ENCODE peak calls at places on chromosomes 4 and X, in eight cellular contexts. One of them, this sample, is unnamed.

GRCh38 chr4:180798016-180798574 is 1445.1 kb upstream of the TENM3 start:
- DNase-seq in cardiac muscle cell: no peak
- DNase-seq in thyroid gland: no peak
- DNase-seq in fibroblast of the aortic adventitia: no peak
- DNase-seq in WTC11: no peak
- DNase-seq in coronary artery: no peak
- DNase-seq in heart left ventricle: no peak
- DNase-seq in cardiac fibroblast: no peak
- DNase-seq in this sample: no peak

GRCh38 chr4:30721353-30722091 is 1.4 kb downstream of the PCDH7 start:
- DNase-seq in cardiac muscle cell: peak; percentile 79
- DNase-seq in thyroid gland: peak; percentile 63
- DNase-seq in fibroblast of the aortic adventitia: peak; percentile 43
- DNase-seq in WTC11: peak; percentile 63
- DNase-seq in coronary artery: no peak
- DNase-seq in heart left ventricle: peak; percentile 25
- DNase-seq in cardiac fibroblast: peak; percentile 53
- DNase-seq in this sample: peak; percentile 78

GRCh38 chr4:2814627-2815026 is 21.7 kb downstream of the SH3BP2 start:
- DNase-seq in cardiac muscle cell: no peak
- DNase-seq in thyroid gland: no peak
- DNase-seq in fibroblast of the aortic adventitia: no peak
- DNase-seq in WTC11: no peak
- DNase-seq in coronary artery: no peak
- DNase-seq in heart left ventricle: no peak
- DNase-seq in cardiac fibroblast: no peak
- DNase-seq in this sample: no peak

GRCh38 chr4:121784401-121784800 is 16.7 kb upstream of the EXOSC9 start:
- DNase-seq in cardiac muscle cell: no peak
- DNase-seq in thyroid gland: no peak
- DNase-seq in fibroblast of the aortic adventitia: no peak
- DNase-seq in WTC11: no peak
- DNase-seq in coronary artery: no peak
- DNase-seq in heart left ventricle: no peak
- DNase-seq in cardiac fibroblast: no peak
- DNase-seq in this sample: no peak

GRCh38 chr4:1492636-1493539 is 86.6 kb upstream of the NKX1-1 start:
- DNase-seq in cardiac muscle cell: no peak
- DNase-seq in thyroid gland: no peak
- DNase-seq in fibroblast of the aortic adventitia: no peak
- DNase-seq in WTC11: peak; percentile 8
- DNase-seq in coronary artery: no peak
- DNase-seq in heart left ventricle: no peak
- DNase-seq in cardiac fibroblast: no peak
- DNase-seq in this sample: no peak

GRCh38 chr4:137310156-137310555 is 222.1 kb downstream of the PCDH18 start:
- DNase-seq in cardiac muscle cell: no peak
- DNase-seq in thyroid gland: no peak
- DNase-seq in fibroblast of the aortic adventitia: peak; percentile 84
- DNase-seq in WTC11: no peak
- DNase-seq in coronary artery: no peak
- DNase-seq in heart left ventricle: no peak
- DNase-seq in cardiac fibroblast: peak; percentile 30
- DNase-seq in this sample: no peak

GRCh38 chrX:41377624-41378023 is 43.7 kb downstream of the DDX3X start:
- DNase-seq in cardiac muscle cell: no peak
- DNase-seq in thyroid gland: no peak
- DNase-seq in fibroblast of the aortic adventitia: no peak
- DNase-seq in WTC11: no peak
- DNase-seq in coronary artery: no peak
- DNase-seq in heart left ventricle: no peak
- DNase-seq in cardiac fibroblast: no peak
- DNase-seq in this sample: no peak

GRCh38 chrX:154096140-154097002 is 1.1 kb downstream of the MECP2 start:
- DNase-seq in cardiac muscle cell: peak; percentile 27
- DNase-seq in thyroid gland: peak; percentile 23
- DNase-seq in fibroblast of the aortic adventitia: peak; percentile 39
- DNase-seq in WTC11: no peak
- DNase-seq in coronary artery: no peak
- DNase-seq in heart left ventricle: peak; percentile 19
- DNase-seq in cardiac fibroblast: no peak
- DNase-seq in this sample: no peak

GRCh38 chr4:176761872-176762271 is 30.9 kb downstream of the VEGFC start:
- DNase-seq in cardiac muscle cell: no peak
- DNase-seq in thyroid gland: no peak
- DNase-seq in fibroblast of the aortic adventitia: no peak
- DNase-seq in WTC11: no peak
- DNase-seq in coronary artery: no peak
- DNase-seq in heart left ventricle: no peak
- DNase-seq in cardiac fibroblast: no peak
- DNase-seq in this sample: no peak

GRCh38 chr4:7387925-7388324 is 46.8 kb downstream of the PSAPL1 start:
- DNase-seq in cardiac muscle cell: no peak
- DNase-seq in thyroid gland: no peak
- DNase-seq in fibroblast of the aortic adventitia: no peak
- DNase-seq in WTC11: no peak
- DNase-seq in coronary artery: peak; percentile 46
- DNase-seq in heart left ventricle: no peak
- DNase-seq in cardiac fibroblast: no peak
- DNase-seq in this sample: no peak

GRCh38 chrX:70592091-70592490 is 147.5 kb downstream of the DLG3 start:
- DNase-seq in cardiac muscle cell: no peak
- DNase-seq in thyroid gland: no peak
- DNase-seq in fibroblast of the aortic adventitia: peak; percentile 69
- DNase-seq in WTC11: no peak
- DNase-seq in coronary artery: no peak
- DNase-seq in heart left ventricle: no peak
- DNase-seq in cardiac fibroblast: peak; percentile 56
- DNase-seq in this sample: no peak

GRCh38 chr4:153095448-153096204 is 108.6 kb upstream of the TRIM2 start:
- DNase-seq in cardiac muscle cell: no peak
- DNase-seq in thyroid gland: no peak
- DNase-seq in fibroblast of the aortic adventitia: no peak
- DNase-seq in WTC11: no peak
- DNase-seq in coronary artery: no peak
- DNase-seq in heart left ventricle: no peak
- DNase-seq in cardiac fibroblast: no peak
- DNase-seq in this sample: no peak

GRCh38 chr4:56129431-56129861 is 180.7 kb downstream of the CEP135 start:
- DNase-seq in cardiac muscle cell: no peak
- DNase-seq in thyroid gland: peak; percentile 32
- DNase-seq in fibroblast of the aortic adventitia: no peak
- DNase-seq in WTC11: peak; percentile 66
- DNase-seq in coronary artery: no peak
- DNase-seq in heart left ventricle: no peak
- DNase-seq in cardiac fibroblast: peak; percentile 69
- DNase-seq in this sample: no peak

GRCh38 chr4:136103616-136104015 is 1428.7 kb downstream of the PCDH18 start:
- DNase-seq in cardiac muscle cell: no peak
- DNase-seq in thyroid gland: no peak
- DNase-seq in fibroblast of the aortic adventitia: no peak
- DNase-seq in WTC11: no peak
- DNase-seq in coronary artery: no peak
- DNase-seq in heart left ventricle: no peak
- DNase-seq in cardiac fibroblast: peak; percentile 0
- DNase-seq in this sample: no peak

GRCh38 chr4:164621886-164622521 is 131.9 kb upstream of the SMIM31 start:
- DNase-seq in cardiac muscle cell: no peak
- DNase-seq in thyroid gland: peak; percentile 86
- DNase-seq in fibroblast of the aortic adventitia: peak; percentile 3
- DNase-seq in WTC11: no peak
- DNase-seq in coronary artery: no peak
- DNase-seq in heart left ventricle: no peak
- DNase-seq in cardiac fibroblast: no peak
- DNase-seq in this sample: no peak

GRCh38 chr4:119206178-119206577 is 6.3 kb upstream of the USP53 start:
- DNase-seq in cardiac muscle cell: no peak
- DNase-seq in thyroid gland: no peak
- DNase-seq in fibroblast of the aortic adventitia: peak; percentile 15
- DNase-seq in WTC11: no peak
- DNase-seq in coronary artery: no peak
- DNase-seq in heart left ventricle: no peak
- DNase-seq in cardiac fibroblast: peak; percentile 32
- DNase-seq in this sample: no peak

GRCh38 chrX:1592128-1592862 is 891 bp downstream of the AKAP17A start:
- DNase-seq in cardiac muscle cell: peak; percentile 34
- DNase-seq in thyroid gland: peak; percentile 20
- DNase-seq in fibroblast of the aortic adventitia: peak; percentile 19
- DNase-seq in WTC11: peak; percentile 36
- DNase-seq in coronary artery: no peak
- DNase-seq in heart left ventricle: no peak
- DNase-seq in cardiac fibroblast: no peak
- DNase-seq in this sample: no peak

DNA sequence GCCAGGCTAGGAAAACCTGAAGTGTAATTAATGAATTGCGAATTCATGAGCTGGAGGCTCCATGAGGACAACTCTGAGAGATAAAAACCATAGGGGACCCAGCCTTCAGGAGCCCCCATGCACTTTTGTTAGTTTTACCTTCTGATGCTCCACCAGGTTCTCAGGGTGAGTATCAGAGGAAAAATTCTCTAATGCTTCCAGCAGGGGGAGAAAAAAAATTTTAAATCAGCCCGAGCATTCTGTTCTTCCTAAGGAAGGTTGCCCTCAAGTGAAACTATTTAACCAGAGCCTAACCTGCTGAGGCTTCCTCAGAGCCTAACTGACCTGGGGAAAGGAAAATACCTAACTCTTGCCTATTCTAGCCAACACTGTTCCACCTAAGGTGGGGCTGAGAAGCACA is 552.6 kb downstream of the PPARGC1A start:
- DNase-seq in cardiac muscle cell: peak; percentile 14
- DNase-seq in thyroid gland: no peak
- DNase-seq in fibroblast of the aortic adventitia: no peak
- DNase-seq in WTC11: no peak
- DNase-seq in coronary artery: no peak
- DNase-seq in heart left ventricle: no peak
- DNase-seq in cardiac fibroblast: no peak
- DNase-seq in this sample: no peak
- TF ChIP-seq CTCF in cardiac muscle cell: peak; percentile 23
- TF ChIP-seq CTCF in thyroid gland: peak; percentile 20
- TF ChIP-seq CTCF in fibroblast of the aortic adventitia: no peak
- TF ChIP-seq CTCF in WTC11: peak; percentile 29
- TF ChIP-seq CTCF in coronary artery: no peak
- TF ChIP-seq CTCF in heart left ventricle: peak; percentile 4
- TF ChIP-seq CTCF in cardiac fibroblast: no peak
- TF ChIP-seq CTCF in this sample: peak; percentile 56

GRCh38 chrX:135477576-135477975 is 42.9 kb upstream of the INTS6L start:
- DNase-seq in cardiac muscle cell: peak; percentile 79
- DNase-seq in thyroid gland: peak; percentile 89
- DNase-seq in fibroblast of the aortic adventitia: peak; percentile 85
- DNase-seq in WTC11: peak; percentile 44
- DNase-seq in coronary artery: no peak
- DNase-seq in heart left ventricle: peak; percentile 76
- DNase-seq in cardiac fibroblast: peak; percentile 89
- DNase-seq in this sample: peak; percentile 26
- TF ChIP-seq CTCF in cardiac muscle cell: peak; percentile 37
- TF ChIP-seq CTCF in thyroid gland: peak; percentile 41
- TF ChIP-seq CTCF in fibroblast of the aortic adventitia: peak; percentile 21
- TF ChIP-seq CTCF in WTC11: no peak
- TF ChIP-seq CTCF in coronary artery: no peak
- TF ChIP-seq CTCF in heart left ventricle: peak; percentile 17
- TF ChIP-seq CTCF in cardiac fibroblast: peak; percentile 42
- TF ChIP-seq CTCF in this sample: no peak

GRCh38 chr4:89482248-89482647 is 174.6 kb upstream of the GPRIN3 start:
- DNase-seq in cardiac muscle cell: peak; percentile 45
- DNase-seq in thyroid gland: peak; percentile 17
- DNase-seq in fibroblast of the aortic adventitia: peak; percentile 48
- DNase-seq in WTC11: peak; percentile 18
- DNase-seq in coronary artery: no peak
- DNase-seq in heart left ventricle: no peak
- DNase-seq in cardiac fibroblast: peak; percentile 63
- DNase-seq in this sample: no peak

GRCh38 chr4:89482926-89483595 is 175.5 kb upstream of the GPRIN3 start:
- DNase-seq in cardiac muscle cell: no peak
- DNase-seq in thyroid gland: no peak
- DNase-seq in fibroblast of the aortic adventitia: no peak
- DNase-seq in WTC11: no peak
- DNase-seq in coronary artery: no peak
- DNase-seq in heart left ventricle: no peak
- DNase-seq in cardiac fibroblast: no peak
- DNase-seq in this sample: no peak

GRCh38 chr4:89489338-89489771 is 181.8 kb upstream of the GPRIN3 start:
- DNase-seq in cardiac muscle cell: no peak
- DNase-seq in thyroid gland: no peak
- DNase-seq in fibroblast of the aortic adventitia: no peak
- DNase-seq in WTC11: peak; percentile 46
- DNase-seq in coronary artery: no peak
- DNase-seq in heart left ventricle: no peak
- DNase-seq in cardiac fibroblast: no peak
- DNase-seq in this sample: no peak

GRCh38 chr4:89486673-89487072 is 179.1 kb upstream of the GPRIN3 start:
- DNase-seq in cardiac muscle cell: no peak
- DNase-seq in thyroid gland: no peak
- DNase-seq in fibroblast of the aortic adventitia: no peak
- DNase-seq in WTC11: no peak
- DNase-seq in coronary artery: no peak
- DNase-seq in heart left ventricle: no peak
- DNase-seq in cardiac fibroblast: no peak
- DNase-seq in this sample: no peak

GRCh38 chr4:89486042-89486441 is 178.4 kb upstream of the GPRIN3 start:
- DNase-seq in cardiac muscle cell: peak; percentile 14
- DNase-seq in thyroid gland: no peak
- DNase-seq in fibroblast of the aortic adventitia: peak; percentile 70
- DNase-seq in WTC11: no peak
- DNase-seq in coronary artery: no peak
- DNase-seq in heart left ventricle: no peak
- DNase-seq in cardiac fibroblast: peak; percentile 71
- DNase-seq in this sample: no peak
- TF ChIP-seq CTCF in cardiac muscle cell: peak; percentile 60
- TF ChIP-seq CTCF in thyroid gland: no peak
- TF ChIP-seq CTCF in fibroblast of the aortic adventitia: peak; percentile 59
- TF ChIP-seq CTCF in WTC11: no peak
- TF ChIP-seq CTCF in coronary artery: no peak
- TF ChIP-seq CTCF in heart left ventricle: no peak
- TF ChIP-seq CTCF in cardiac fibroblast: peak; percentile 47
- TF ChIP-seq CTCF in this sample: no peak

DNA sequence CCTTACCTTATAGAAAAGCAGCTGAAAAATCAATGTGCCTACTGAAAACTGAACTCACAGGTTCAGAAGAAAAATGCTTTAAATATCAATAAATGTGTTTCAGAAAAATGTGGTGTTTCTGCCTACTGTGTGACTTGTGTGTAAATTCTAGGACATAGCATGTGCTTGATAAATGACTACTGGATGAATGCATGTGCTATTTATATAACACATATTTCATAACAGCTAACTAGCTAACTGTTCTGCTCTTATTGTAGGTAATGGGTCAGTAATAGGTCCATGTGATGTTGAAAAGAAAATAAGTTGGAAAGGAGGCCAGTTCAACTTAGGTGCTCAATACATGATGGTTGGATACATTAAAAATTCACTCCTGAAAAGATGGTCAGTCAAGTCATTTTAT is 993.0 kb upstream of the LCORL start:
- DNase-seq in cardiac muscle cell: no peak
- DNase-seq in thyroid gland: no peak
- DNase-seq in fibroblast of the aortic adventitia: no peak
- DNase-seq in WTC11: no peak
- DNase-seq in coronary artery: no peak
- DNase-seq in heart left ventricle: no peak
- DNase-seq in cardiac fibroblast: no peak
- DNase-seq in this sample: no peak
- TF ChIP-seq CTCF in cardiac muscle cell: no peak
- TF ChIP-seq CTCF in thyroid gland: no peak
- TF ChIP-seq CTCF in fibroblast of the aortic adventitia: no peak
- TF ChIP-seq CTCF in WTC11: no peak
- TF ChIP-seq CTCF in coronary artery: no peak
- TF ChIP-seq CTCF in heart left ventricle: no peak
- TF ChIP-seq CTCF in cardiac fibroblast: no peak
- TF ChIP-seq CTCF in this sample: no peak